ENCODE peak calls at places on chromosome 18, in ten cellular contexts. Y is stimulated activated naive B cell treated with anti-CD40 and anti-IgM and Interleukin-4, amounts not matched to agents 10 μg/mL and 1 μg/mL and 100 μg/mL, for 72 hours; P is upper lobe of right lung; L is T-helper 17 cell; X is effector memory CD8-positive, alpha-beta T cell; D is CD8-positive, alpha-beta T cell; S is gastrocnemius medialis; E is heart right ventricle; F is HepG2; U is activated CD8-positive, alpha-beta T cell treated with anti-CD3 and anti-CD28 coated beads, Interleukin-2, amount 10 ng/mL, durations not matched to agents 7 days and 5 days. W is an unnamed sample.

GRCh38 chr18:64202836-64203235 is 53.9 kb upstream of the LINC00305 start:
- ATAC-seq in E (no peak), F (no peak), P (no peak), D (no peak), U (no peak), L (no peak), X (no peak), S (no peak), Y (peak; percentile 65), W (no peak)

GRCh38 chr18:31738460-31739407 is 21.9 kb downstream of the SLC25A52 start:
- ATAC-seq in E (no peak), S (no peak), P (no peak), X (no peak), F (peak; percentile 89), L (no peak), Y (no peak), U (no peak), D (no peak), W (no peak)

GRCh38 chr18:13801260-13801601 is 22.7 kb upstream of the MC5R start:
- ATAC-seq in Y (no peak), S (no peak), L (no peak), E (no peak), F (peak; percentile 56), U (no peak), X (no peak), D (no peak), P (no peak), W (no peak)

GRCh38 chr18:62954341-62954740 is 239.0 kb downstream of the PHLPP1 start:
- ATAC-seq in P (peak; percentile 59), X (peak; percentile 56), F (no peak), D (peak; percentile 66), Y (no peak), U (peak; percentile 42), S (no peak), L (no peak), E (no peak), W (no peak)

GRCh38 chr18:9750112-9750511 is 42.0 kb downstream of the RAB31 start:
- ATAC-seq in F (no peak), S (no peak), D (no peak), U (no peak), L (no peak), X (no peak), Y (no peak), P (no peak), E (no peak), W (no peak)

GRCh38 chr18:70536370-70537062 is 247.7 kb downstream of the SOCS6 start:
- ATAC-seq in X (no peak), D (no peak), P (no peak), L (no peak), F (no peak), U (no peak), E (no peak), S (no peak), Y (no peak), W (no peak)

GRCh38 chr18:57775937-57776336 is 27.2 kb downstream of the ATP8B1 start:
- ATAC-seq in Y (no peak), E (no peak), X (no peak), P (no peak), U (no peak), S (no peak), F (no peak), L (no peak), D (no peak), W (no peak)

GRCh38 chr18:23149570-23149969 is 14.3 kb downstream of the CABLES1 start:
- ATAC-seq in Y (no peak), U (no peak), E (no peak), X (no peak), D (no peak), L (no peak), P (no peak), S (no peak), F (peak; percentile 46), W (no peak)

GRCh38 chr18:58851874-58852273 is 12.8 kb upstream of the ZNF532 start:
- ATAC-seq in E (no peak), F (no peak), U (no peak), D (no peak), S (no peak), X (no peak), L (no peak), P (no peak), Y (no peak), W (no peak)

GRCh38 chr18:36567800-36568199 is 261.0 kb downstream of the TPGS2 start:
- ATAC-seq in U (no peak), X (no peak), Y (no peak), E (no peak), L (no peak), S (no peak), F (no peak), D (no peak), P (peak; percentile 42), W (no peak)

GRCh38 chr18:8938817-8939216 is 163.7 kb upstream of the NDUFV2 start:
- ATAC-seq in S (no peak), P (peak; percentile 44), Y (peak; percentile 60), L (no peak), X (no peak), F (no peak), D (no peak), E (no peak), U (no peak), W (no peak)

GRCh38 chr18:56933472-56933871 is 213.4 kb upstream of the BOD1L2 start:
- ATAC-seq in U (no peak), E (no peak), P (no peak), D (no peak), S (no peak), L (no peak), F (no peak), Y (no peak), X (no peak), W (no peak)

GRCh38 chr18:27064673-27065072 is 120.4 kb downstream of the CHST9 start:
- ATAC-seq in S (no peak), Y (no peak), D (no peak), U (no peak), P (no peak), F (no peak), L (no peak), X (no peak), E (peak; percentile 92), W (no peak)

GRCh38 chr18:22005191-22005824 is 164.1 kb upstream of the GATA6 start:
- ATAC-seq in E (peak; percentile 47), X (no peak), P (no peak), D (no peak), L (no peak), Y (no peak), S (no peak), F (no peak), U (no peak), W (no peak)

GRCh38 chr18:46416706-46417638 is 240.0 kb downstream of the LOXHD1 start:
- ATAC-seq in L (no peak), P (no peak), X (no peak), E (no peak), Y (peak; percentile 69), F (no peak), U (peak; percentile 60), D (no peak), S (no peak), W (no peak)

GRCh38 chr18:58088723-58089074 is 44.7 kb downstream of the NEDD4L start:
- ATAC-seq in F (no peak), E (no peak), D (no peak), Y (no peak), P (peak; percentile 56), L (no peak), X (no peak), S (no peak), U (no peak), W (no peak)

GRCh38 chr18:22330508-22330907 is 87.2 kb downstream of the CTAGE1 start:
- ATAC-seq in P (no peak), F (no peak), D (no peak), S (no peak), U (no peak), E (no peak), X (no peak), Y (no peak), L (no peak), W (no peak)

GRCh38 chr18:75210274-75211001 is at the start of gene TSHZ1:
- ATAC-seq in S (peak; percentile 72), X (peak; percentile 52), D (peak; percentile 59), P (peak; percentile 37), U (peak; percentile 50), F (peak; percentile 28), L (peak; percentile 61), E (peak; percentile 74), Y (peak; percentile 44), W (peak; percentile 37)

GRCh38 chr18:32302806-32303205 is 113.0 kb downstream of the MEP1B start:
- ATAC-seq in Y (no peak), X (no peak), L (no peak), F (no peak), D (no peak), S (peak; percentile 19), U (no peak), P (peak; percentile 51), E (peak; percentile 49), W (no peak)

W was measured in gastroesophageal sphincter.